ENCODE peak calls at places on chromosomes 12 and 14, in seven cellular contexts. B is A549, Z is omental fat pad, K is heart left ventricle, J is progenitor cell of endocrine pancreas, Y is astrocyte, P is sigmoid colon. U is an unnamed sample.

GRCh38 chr12:12224240-12224940 is 42.5 kb downstream of the LRP6 start:
- DNase-seq in B (no peak), Z (no peak), K (no peak), J (no peak), Y (peak), P (no peak), U (no peak)

GRCh38 chr14:21382886-21383847 is 652 bp downstream of the SUPT16H start:
- DNase-seq in B (peak), Z (no peak), K (no peak), J (peak), Y (peak), P (peak), U (peak)

GRCh38 chr12:12294215-12295005 is 27.6 kb upstream of the LRP6 start:
- DNase-seq in B (no peak), Z (no peak), K (no peak), J (no peak), Y (peak), P (no peak), U (no peak)

GRCh38 chr14:21723431-21724045 is 49.9 kb upstream of the OR4E1 start:
- DNase-seq in B (peak), Z (no peak), K (no peak), J (no peak), Y (no peak), P (no peak), U (no peak)

GRCh38 chr12:110199360-110200123 is 75.4 kb downstream of the IFT81 start:
- DNase-seq in B (peak), Z (no peak), K (no peak), J (no peak), Y (peak), P (no peak), U (no peak)

GRCh38 chr14:66369157-66369706 is 116.9 kb upstream of the CCDC196 start:
- DNase-seq in B (no peak), Z (no peak), K (no peak), J (no peak), Y (no peak), P (no peak), U (no peak)

GRCh38 chr12:43287991-43288390 is 264.0 kb downstream of the ADAMTS20 start:
- DNase-seq in B (no peak), Z (no peak), K (no peak), J (no peak), Y (no peak), P (no peak), U (no peak)

GRCh38 chr14:75069021-75069810 is at the start of gene ZC2HC1C:
- DNase-seq in B (peak), Z (peak), K (peak), J (peak), Y (peak), P (peak), U (peak)

GRCh38 chr14:65469903-65470302 is 57.4 kb downstream of the FUT8 start:
- DNase-seq in B (no peak), Z (no peak), K (no peak), J (no peak), Y (no peak), P (no peak), U (no peak)

GRCh38 chr12:55816876-55817351 is 610 bp downstream of the SARNP start:
- DNase-seq in B (peak), Z (no peak), K (no peak), J (no peak), Y (peak), P (peak), U (no peak)

GRCh38 chr14:80403036-80403435 is 191.7 kb upstream of the DIO2 start:
- DNase-seq in B (no peak), Z (no peak), K (no peak), J (no peak), Y (peak), P (no peak), U (no peak)

GRCh38 chr12:6612247-6612646 is 5.1 kb upstream of the CHD4 start:
- DNase-seq in B (no peak), Z (no peak), K (no peak), J (no peak), Y (no peak), P (no peak), U (no peak)

GRCh38 chr12:6393109-6393508 is 9.1 kb downstream of the LTBR start:
- DNase-seq in B (no peak), Z (no peak), K (no peak), J (no peak), Y (no peak), P (no peak), U (no peak)

GRCh38 chr12:73589220-73589619 is 948.4 kb upstream of the ATXN7L3B start:
- DNase-seq in B (no peak), Z (no peak), K (no peak), J (no peak), Y (no peak), P (no peak), U (no peak)

GRCh38 chr14:24356208-24356607 is 11.8 kb upstream of the NFATC4 start:
- DNase-seq in B (no peak), Z (no peak), K (no peak), J (no peak), Y (no peak), P (no peak), U (no peak)

DNA sequence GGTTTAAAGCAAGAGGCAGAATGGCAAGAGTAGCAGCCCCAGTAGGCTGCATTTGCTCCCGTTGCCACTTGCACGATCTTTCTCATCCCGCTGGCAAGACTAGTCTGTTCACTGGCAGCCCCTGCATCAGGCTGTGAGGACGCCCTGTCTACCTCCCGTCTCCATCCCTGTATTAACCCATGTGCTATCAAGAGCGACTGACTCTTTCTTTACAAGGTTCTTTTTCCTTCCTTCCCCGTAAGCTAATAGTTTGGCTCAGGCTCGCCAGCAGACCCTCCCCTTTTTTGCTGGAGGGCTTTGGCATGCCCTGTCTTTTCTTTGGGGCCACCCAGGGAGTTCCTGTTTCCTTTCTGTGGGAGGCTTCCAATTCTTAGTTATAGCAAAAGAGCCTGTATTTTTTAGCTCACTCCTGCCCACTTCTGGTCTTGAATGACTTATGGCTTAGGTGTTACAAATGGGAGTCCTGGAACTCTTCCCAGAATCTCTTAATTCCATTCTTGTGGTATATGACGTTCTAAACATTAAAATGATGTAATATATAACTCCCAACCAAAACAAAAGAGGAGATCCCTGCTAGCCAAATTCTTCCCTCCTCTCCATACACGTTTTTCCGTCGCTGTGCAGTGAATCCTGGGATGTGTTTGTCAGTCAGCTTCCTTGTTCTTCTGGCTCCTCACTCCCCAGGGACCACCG is 149.0 kb downstream of the PRKCH start:
- DNase-seq in B (no peak), Z (no peak), K (no peak), J (no peak), Y (peak), P (no peak), U (no peak)
- TF ChIP-seq CTCF in B (peak), Z (no peak), K (peak), J (no peak), Y (peak), P (no peak), U (no peak)

GRCh38 chr14:69316449-69317391 is 56.8 kb downstream of the GALNT16 start:
- DNase-seq in B (peak), Z (no peak), K (peak), J (no peak), Y (peak), P (peak), U (no peak)
- TF ChIP-seq CTCF in B (no peak), Z (no peak), K (no peak), J (no peak), Y (no peak), P (no peak), U (no peak)

DNA sequence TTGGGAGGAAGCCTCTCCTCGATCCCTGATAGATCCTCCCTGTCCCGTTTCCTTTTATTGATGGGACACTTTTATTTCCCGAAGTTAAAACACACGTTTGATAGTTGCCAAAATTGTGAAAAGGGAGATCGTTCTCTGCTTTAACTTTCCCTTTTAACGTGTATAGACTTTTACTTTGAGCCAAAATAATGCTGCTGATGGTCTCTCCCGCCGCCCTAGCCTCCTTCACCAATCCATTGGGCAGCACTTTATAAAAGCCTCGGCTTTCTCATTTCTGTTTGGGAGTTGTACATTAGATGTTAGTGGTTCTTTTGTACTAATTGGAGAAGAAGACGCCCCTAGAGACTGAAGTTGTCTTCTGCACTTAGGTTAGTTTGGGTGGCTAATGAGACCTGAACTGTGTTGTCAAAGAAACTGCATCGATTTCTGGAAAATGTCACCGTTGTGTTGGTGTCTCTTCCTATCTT is 1.4 kb downstream of the TMTC2 start:
- DNase-seq in B (peak), Z (no peak), K (no peak), J (no peak), Y (peak), P (no peak), U (no peak)
- TF ChIP-seq CTCF in B (no peak), Z (no peak), K (no peak), J (peak), Y (peak), P (no peak), U (no peak)

DNA sequence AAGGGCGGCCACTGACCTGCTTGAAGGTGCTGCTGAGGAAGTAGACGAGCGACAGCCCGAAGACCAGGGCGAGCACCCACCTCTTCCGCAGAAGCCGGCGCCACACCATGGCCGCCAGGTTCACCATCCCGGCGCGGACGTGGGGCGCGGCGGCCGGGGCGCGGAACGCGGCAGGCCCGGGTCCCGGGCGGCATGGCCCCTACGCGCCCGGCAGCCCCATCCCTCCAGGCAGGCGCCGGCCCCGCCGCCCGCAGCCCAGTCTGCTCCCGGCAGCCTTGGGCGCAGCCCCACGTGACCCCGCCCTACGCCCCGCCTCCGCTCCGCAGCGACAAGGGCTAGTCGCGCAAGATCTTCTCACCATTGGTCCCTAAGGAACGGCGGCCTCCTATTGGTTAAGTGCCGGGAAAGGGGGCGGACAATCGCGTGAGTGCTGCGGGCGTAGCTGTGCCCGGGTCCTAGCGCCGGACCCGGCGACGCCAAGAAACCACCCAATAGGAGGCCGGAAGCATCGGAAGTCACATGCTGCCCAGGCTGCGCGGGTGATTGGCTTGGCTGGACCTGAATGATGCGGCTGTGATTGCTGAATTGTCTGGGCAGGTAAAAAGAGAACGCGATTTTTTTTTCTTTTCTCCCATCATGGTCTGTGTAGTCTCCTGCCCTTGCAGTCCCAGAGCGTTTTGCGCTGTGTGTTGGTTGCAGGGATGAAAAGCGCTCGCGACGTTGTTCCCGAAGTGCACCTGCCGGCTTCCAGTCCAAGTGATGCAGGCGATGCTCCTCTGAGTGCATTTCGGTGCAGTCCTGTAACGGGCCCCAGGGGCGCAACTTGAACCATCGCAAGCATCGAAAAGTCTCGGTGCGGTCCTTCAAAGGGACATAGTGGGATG is at the start of the genes RNFT2 and SPRING1:
- DNase-seq in B (peak), Z (peak), K (peak), J (peak), Y (peak), P (peak), U (peak)
- TF ChIP-seq CTCF in B (no peak), Z (no peak), K (no peak), J (peak), Y (no peak), P (no peak), U (no peak)

DNA sequence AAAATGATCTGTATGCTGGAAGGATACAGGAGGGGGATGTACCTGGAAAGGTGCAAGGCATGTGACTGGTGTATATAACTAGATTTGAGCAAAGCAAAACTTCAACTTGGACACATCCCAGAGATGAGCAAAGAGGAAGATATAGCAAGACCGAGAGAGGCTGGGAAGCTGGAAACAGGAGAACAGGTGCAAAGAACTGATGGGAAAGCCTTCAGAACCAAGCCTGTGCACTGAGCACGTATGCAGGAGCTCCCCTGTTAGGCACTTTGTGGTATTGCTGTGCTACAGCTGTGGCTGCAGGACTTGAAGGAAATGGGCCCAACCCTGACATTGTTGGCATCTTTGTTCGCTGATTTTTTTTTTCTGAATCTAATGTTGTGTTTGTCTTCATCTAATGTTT is 120.7 kb upstream of the PWP1 start:
- DNase-seq in B (no peak), Z (no peak), K (no peak), J (no peak), Y (no peak), P (no peak), U (no peak)
- TF ChIP-seq CTCF in B (peak), Z (no peak), K (peak), J (peak), Y (peak), P (no peak), U (peak)